ENCODE peak calls at places on chromosomes 11 and 22, in five cellular contexts. One of them, this sample, is unnamed.
A peak's percentile ranks its signal among the peaks of the same experiment; 100 is the strongest.

GRCh38 chr11:46916669-46917108 is 1.7 kb downstream of the LRP4 start:
- DNase-seq in ascending aorta: no peak
- DNase-seq in nephron progenitor cell: peak; percentile 69
- DNase-seq in HFFc6: peak; percentile 60
- DNase-seq in dorsolateral prefrontal cortex: peak; percentile 41
- DNase-seq in this sample: no peak

GRCh38 chr11:76455931-76456330 is 11.1 kb downstream of the EMSY start:
- DNase-seq in ascending aorta: no peak
- DNase-seq in nephron progenitor cell: no peak
- DNase-seq in HFFc6: no peak
- DNase-seq in dorsolateral prefrontal cortex: no peak
- DNase-seq in this sample: no peak

GRCh38 chr22:45866398-45867117 is 110.4 kb downstream of the WNT7B start:
- DNase-seq in ascending aorta: no peak
- DNase-seq in nephron progenitor cell: peak; percentile 52
- DNase-seq in HFFc6: no peak
- DNase-seq in dorsolateral prefrontal cortex: no peak
- DNase-seq in this sample: no peak

GRCh38 chr11:64526795-64527194 is 64.2 kb upstream of the SLC22A12 start:
- DNase-seq in ascending aorta: no peak
- DNase-seq in nephron progenitor cell: no peak
- DNase-seq in HFFc6: no peak
- DNase-seq in dorsolateral prefrontal cortex: no peak
- DNase-seq in this sample: peak; percentile 10

GRCh38 chr22:31247726-31248125 is 35.6 kb downstream of the LIMK2 start:
- DNase-seq in ascending aorta: no peak
- DNase-seq in nephron progenitor cell: no peak
- DNase-seq in HFFc6: no peak
- DNase-seq in dorsolateral prefrontal cortex: no peak
- DNase-seq in this sample: no peak

GRCh38 chr11:121958323-121958977 is 157.6 kb downstream of the BLID start:
- DNase-seq in ascending aorta: no peak
- DNase-seq in nephron progenitor cell: no peak
- DNase-seq in HFFc6: no peak
- DNase-seq in dorsolateral prefrontal cortex: no peak
- DNase-seq in this sample: no peak

GRCh38 chr11:86484164-86484794 is 109.6 kb downstream of the CCDC81 start:
- DNase-seq in ascending aorta: peak; percentile 42
- DNase-seq in nephron progenitor cell: no peak
- DNase-seq in HFFc6: peak; percentile 79
- DNase-seq in dorsolateral prefrontal cortex: no peak
- DNase-seq in this sample: no peak

GRCh38 chr11:73228268-73229134 is 10.4 kb downstream of the P2RY2 start:
- DNase-seq in ascending aorta: peak; percentile 1
- DNase-seq in nephron progenitor cell: peak; percentile 11
- DNase-seq in HFFc6: no peak
- DNase-seq in dorsolateral prefrontal cortex: peak; percentile 17
- DNase-seq in this sample: no peak

GRCh38 chr22:45284705-45285305 is at the start of gene UPK3A:
- DNase-seq in ascending aorta: no peak
- DNase-seq in nephron progenitor cell: peak; percentile 83
- DNase-seq in HFFc6: no peak
- DNase-seq in dorsolateral prefrontal cortex: peak; percentile 51
- DNase-seq in this sample: no peak

GRCh38 chr11:106398396-106399074 is 321.1 kb downstream of the AASDHPPT start:
- DNase-seq in ascending aorta: no peak
- DNase-seq in nephron progenitor cell: peak; percentile 10
- DNase-seq in HFFc6: peak; percentile 37
- DNase-seq in dorsolateral prefrontal cortex: no peak
- DNase-seq in this sample: no peak

GRCh38 chr11:103367650-103368049 is 258.4 kb downstream of the DYNC2H1 start:
- DNase-seq in ascending aorta: no peak
- DNase-seq in nephron progenitor cell: no peak
- DNase-seq in HFFc6: peak; percentile 13
- DNase-seq in dorsolateral prefrontal cortex: no peak
- DNase-seq in this sample: no peak

GRCh38 chr11:134978388-134979088 is 566.5 kb upstream of the B3GAT1 start:
- DNase-seq in ascending aorta: no peak
- DNase-seq in nephron progenitor cell: no peak
- DNase-seq in HFFc6: no peak
- DNase-seq in dorsolateral prefrontal cortex: no peak
- DNase-seq in this sample: no peak

GRCh38 chr22:37184816-37185541 is 3.1 kb downstream of the C1QTNF6 start:
- DNase-seq in ascending aorta: no peak
- DNase-seq in nephron progenitor cell: no peak
- DNase-seq in HFFc6: no peak
- DNase-seq in dorsolateral prefrontal cortex: no peak
- DNase-seq in this sample: no peak

GRCh38 chr11:85947431-85948272 is 92.5 kb downstream of the CCDC83 start:
- DNase-seq in ascending aorta: no peak
- DNase-seq in nephron progenitor cell: no peak
- DNase-seq in HFFc6: peak; percentile 79
- DNase-seq in dorsolateral prefrontal cortex: no peak
- DNase-seq in this sample: no peak

GRCh38 chr11:128054323-128054910 is 532.9 kb downstream of the ETS1 start:
- DNase-seq in ascending aorta: no peak
- DNase-seq in nephron progenitor cell: no peak
- DNase-seq in HFFc6: peak; percentile 29
- DNase-seq in dorsolateral prefrontal cortex: no peak
- DNase-seq in this sample: no peak

GRCh38 chr11:65262775-65263174 is 1.0 kb downstream of the POLA2 start:
- DNase-seq in ascending aorta: no peak
- DNase-seq in nephron progenitor cell: no peak
- DNase-seq in HFFc6: no peak
- DNase-seq in dorsolateral prefrontal cortex: no peak
- DNase-seq in this sample: no peak

GRCh38 chr11:64605656-64606585 is 14.9 kb downstream of the SLC22A12 start:
- DNase-seq in ascending aorta: no peak
- DNase-seq in nephron progenitor cell: no peak
- DNase-seq in HFFc6: no peak
- DNase-seq in dorsolateral prefrontal cortex: no peak
- DNase-seq in this sample: no peak

GRCh38 chr11:109695696-109696095 is 273.7 kb downstream of the C11orf87 start:
- DNase-seq in ascending aorta: no peak
- DNase-seq in nephron progenitor cell: no peak
- DNase-seq in HFFc6: peak; percentile 15
- DNase-seq in dorsolateral prefrontal cortex: no peak
- DNase-seq in this sample: no peak

GRCh38 chr11:46105134-46105628 is 16.1 kb downstream of the PHF21A start:
- DNase-seq in ascending aorta: no peak
- DNase-seq in nephron progenitor cell: no peak
- DNase-seq in HFFc6: no peak
- DNase-seq in dorsolateral prefrontal cortex: no peak
- DNase-seq in this sample: no peak

GRCh38 chr11:128894685-128895084 is 3.5 kb downstream of the KCNJ5 start:
- DNase-seq in ascending aorta: no peak
- DNase-seq in nephron progenitor cell: no peak
- DNase-seq in HFFc6: no peak
- DNase-seq in dorsolateral prefrontal cortex: no peak
- DNase-seq in this sample: no peak

GRCh38 chr11:9095421-9095820 is 4.0 kb upstream of the SCUBE2 start:
- DNase-seq in ascending aorta: no peak
- DNase-seq in nephron progenitor cell: no peak
- DNase-seq in HFFc6: no peak
- DNase-seq in dorsolateral prefrontal cortex: no peak
- DNase-seq in this sample: no peak

GRCh38 chr11:13448876-13449275 is 14.1 kb downstream of the BTBD10 start:
- DNase-seq in ascending aorta: no peak
- DNase-seq in nephron progenitor cell: no peak
- DNase-seq in HFFc6: no peak
- DNase-seq in dorsolateral prefrontal cortex: no peak
- DNase-seq in this sample: no peak

GRCh38 chr22:23744001-23744400 is 6.9 kb downstream of the ZNF70 start:
- DNase-seq in ascending aorta: no peak
- DNase-seq in nephron progenitor cell: no peak
- DNase-seq in HFFc6: no peak
- DNase-seq in dorsolateral prefrontal cortex: no peak
- DNase-seq in this sample: no peak

GRCh38 chr22:49303781-49304461 is 523.8 kb downstream of the BRD1 start:
- DNase-seq in ascending aorta: no peak
- DNase-seq in nephron progenitor cell: no peak
- DNase-seq in HFFc6: no peak
- DNase-seq in dorsolateral prefrontal cortex: peak; percentile 33
- DNase-seq in this sample: no peak

GRCh38 chr11:44946268-44946667 is 4.4 kb downstream of the TP53I11 start:
- DNase-seq in ascending aorta: no peak
- DNase-seq in nephron progenitor cell: no peak
- DNase-seq in HFFc6: no peak
- DNase-seq in dorsolateral prefrontal cortex: peak; percentile 65
- DNase-seq in this sample: peak; percentile 65

GRCh38 chr22:40436460-40437431 is 66.4 kb downstream of the SGSM3 start:
- DNase-seq in ascending aorta: no peak
- DNase-seq in nephron progenitor cell: no peak
- DNase-seq in HFFc6: peak; percentile 37
- DNase-seq in dorsolateral prefrontal cortex: no peak
- DNase-seq in this sample: no peak

GRCh38 chr11:60971520-60971919 is at the start of gene CD6:
- DNase-seq in ascending aorta: no peak
- DNase-seq in nephron progenitor cell: no peak
- DNase-seq in HFFc6: no peak
- DNase-seq in dorsolateral prefrontal cortex: no peak
- DNase-seq in this sample: no peak

GRCh38 chr22:46972901-46973831 is 210.7 kb downstream of the TBC1D22A start:
- DNase-seq in ascending aorta: no peak
- DNase-seq in nephron progenitor cell: no peak
- DNase-seq in HFFc6: no peak
- DNase-seq in dorsolateral prefrontal cortex: no peak
- DNase-seq in this sample: no peak

GRCh38 chr22:27186643-27187042 is 529.3 kb downstream of the MIAT start:
- DNase-seq in ascending aorta: no peak
- DNase-seq in nephron progenitor cell: no peak
- DNase-seq in HFFc6: no peak
- DNase-seq in dorsolateral prefrontal cortex: no peak
- DNase-seq in this sample: no peak

GRCh38 chr11:8019671-8020597 is 32.8 kb downstream of the EIF3F start:
- DNase-seq in ascending aorta: no peak
- DNase-seq in nephron progenitor cell: peak; percentile 48
- DNase-seq in HFFc6: peak; percentile 28
- DNase-seq in dorsolateral prefrontal cortex: peak; percentile 50
- DNase-seq in this sample: no peak

GRCh38 chr22:28129319-28129962 is 210.4 kb upstream of the PITPNB start:
- DNase-seq in ascending aorta: no peak
- DNase-seq in nephron progenitor cell: no peak
- DNase-seq in HFFc6: no peak
- DNase-seq in dorsolateral prefrontal cortex: no peak
- DNase-seq in this sample: no peak

GRCh38 chr11:119262668-119263351 is 54.1 kb downstream of the MCAM start:
- DNase-seq in ascending aorta: no peak
- DNase-seq in nephron progenitor cell: no peak
- DNase-seq in HFFc6: peak; percentile 57
- DNase-seq in dorsolateral prefrontal cortex: no peak
- DNase-seq in this sample: no peak

GRCh38 chr11:12263141-12263693 is 114.2 kb upstream of the PARVA start:
- DNase-seq in ascending aorta: no peak
- DNase-seq in nephron progenitor cell: no peak
- DNase-seq in HFFc6: peak; percentile 31
- DNase-seq in dorsolateral prefrontal cortex: no peak
- DNase-seq in this sample: no peak

GRCh38 chr11:45395421-45395820 is 109.3 kb upstream of the SYT13 start:
- DNase-seq in ascending aorta: no peak
- DNase-seq in nephron progenitor cell: no peak
- DNase-seq in HFFc6: no peak
- DNase-seq in dorsolateral prefrontal cortex: no peak
- DNase-seq in this sample: no peak

DNA sequence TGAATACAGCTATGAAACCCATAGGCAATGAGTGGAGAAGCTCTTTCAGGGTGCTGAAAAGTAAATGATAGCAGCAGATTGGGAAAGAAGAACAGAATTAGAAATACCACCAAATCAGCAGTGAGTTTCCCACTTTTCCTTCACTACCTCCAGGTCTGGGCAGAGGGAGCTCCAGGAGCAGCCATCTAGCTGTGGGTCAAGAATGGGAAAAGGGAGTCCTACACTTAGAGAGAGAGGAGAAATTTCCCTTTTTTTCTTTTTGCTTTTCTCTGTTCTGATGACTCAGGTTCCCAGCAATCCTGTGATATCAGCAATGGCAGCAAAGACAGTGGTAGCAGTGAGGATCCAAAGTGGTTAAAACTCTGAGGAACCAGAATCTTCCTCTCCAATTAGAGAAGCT is 263.9 kb downstream of the NXPE2 start:
- DNase-seq in ascending aorta: no peak
- DNase-seq in nephron progenitor cell: no peak
- DNase-seq in HFFc6: no peak
- DNase-seq in dorsolateral prefrontal cortex: no peak
- DNase-seq in this sample: no peak
- TF ChIP-seq CTCF in ascending aorta: no peak
- TF ChIP-seq CTCF in nephron progenitor cell: no peak
- TF ChIP-seq CTCF in HFFc6: no peak
- TF ChIP-seq CTCF in dorsolateral prefrontal cortex: no peak
- TF ChIP-seq CTCF in this sample: no peak

GRCh38 chr22:42296381-42296853 is 26.0 kb upstream of the TCF20 start:
- DNase-seq in ascending aorta: no peak
- DNase-seq in nephron progenitor cell: no peak
- DNase-seq in HFFc6: no peak
- DNase-seq in dorsolateral prefrontal cortex: peak; percentile 75
- DNase-seq in this sample: no peak
- TF ChIP-seq CTCF in ascending aorta: no peak
- TF ChIP-seq CTCF in nephron progenitor cell: no peak
- TF ChIP-seq CTCF in HFFc6: peak; percentile 24
- TF ChIP-seq CTCF in dorsolateral prefrontal cortex: peak; percentile 47
- TF ChIP-seq CTCF in this sample: no peak

GRCh38 chr11:37449146-37449545 is 851.1 kb upstream of the RAG2 start:
- DNase-seq in ascending aorta: no peak
- DNase-seq in nephron progenitor cell: no peak
- DNase-seq in HFFc6: peak; percentile 56
- DNase-seq in dorsolateral prefrontal cortex: no peak
- DNase-seq in this sample: no peak
- TF ChIP-seq CTCF in ascending aorta: no peak
- TF ChIP-seq CTCF in nephron progenitor cell: peak; percentile 46
- TF ChIP-seq CTCF in HFFc6: peak; percentile 82
- TF ChIP-seq CTCF in dorsolateral prefrontal cortex: peak; percentile 48
- TF ChIP-seq CTCF in this sample: no peak

GRCh38 chr11:69721745-69722144 is 17.9 kb upstream of the FGF19 start:
- DNase-seq in ascending aorta: no peak
- DNase-seq in nephron progenitor cell: no peak
- DNase-seq in HFFc6: no peak
- DNase-seq in dorsolateral prefrontal cortex: no peak
- DNase-seq in this sample: no peak
- TF ChIP-seq CTCF in ascending aorta: no peak
- TF ChIP-seq CTCF in nephron progenitor cell: no peak
- TF ChIP-seq CTCF in HFFc6: peak; percentile 60
- TF ChIP-seq CTCF in dorsolateral prefrontal cortex: no peak
- TF ChIP-seq CTCF in this sample: no peak

GRCh38 chr11:132312616-132313210 is 942.3 kb downstream of the NTM start:
- DNase-seq in ascending aorta: no peak
- DNase-seq in nephron progenitor cell: peak; percentile 22
- DNase-seq in HFFc6: peak; percentile 31
- DNase-seq in dorsolateral prefrontal cortex: no peak
- DNase-seq in this sample: no peak
- TF ChIP-seq CTCF in ascending aorta: no peak
- TF ChIP-seq CTCF in nephron progenitor cell: peak; percentile 66
- TF ChIP-seq CTCF in HFFc6: peak; percentile 87
- TF ChIP-seq CTCF in dorsolateral prefrontal cortex: peak; percentile 69
- TF ChIP-seq CTCF in this sample: no peak